ENCODE peak calls at places on chromosomes 16 and 17, in four cellular contexts. One of them, this sample, is unnamed.
A peak's percentile ranks its signal among the peaks of the same experiment; 100 is the strongest.

GRCh38 chr17:68029512-68030215 is 5.9 kb upstream of the KPNA2 start:
- DNase-seq in AG04449: no peak
- DNase-seq in fibroblast of lung: no peak
- DNase-seq in CD8-positive, alpha-beta T cell: no peak
- DNase-seq in this sample: no peak

GRCh38 chr16:56874800-56875199 is 9.8 kb downstream of the SLC12A3 start:
- DNase-seq in AG04449: no peak
- DNase-seq in fibroblast of lung: peak; percentile 47
- DNase-seq in CD8-positive, alpha-beta T cell: no peak
- DNase-seq in this sample: peak; percentile 19

GRCh38 chr16:29767062-29767461 is 11.0 kb upstream of the ZG16 start:
- DNase-seq in AG04449: no peak
- DNase-seq in fibroblast of lung: no peak
- DNase-seq in CD8-positive, alpha-beta T cell: no peak
- DNase-seq in this sample: no peak

GRCh38 chr16:60640038-60640437 is 1396.2 kb downstream of the CDH8 start:
- DNase-seq in AG04449: no peak
- DNase-seq in fibroblast of lung: no peak
- DNase-seq in CD8-positive, alpha-beta T cell: no peak
- DNase-seq in this sample: no peak

GRCh38 chr17:6104956-6105355 is 34.8 kb downstream of the WSCD1 start:
- DNase-seq in AG04449: no peak
- DNase-seq in fibroblast of lung: no peak
- DNase-seq in CD8-positive, alpha-beta T cell: no peak
- DNase-seq in this sample: no peak

GRCh38 chr16:19879241-19879792 is 5.3 kb downstream of the GPRC5B start:
- DNase-seq in AG04449: no peak
- DNase-seq in fibroblast of lung: no peak
- DNase-seq in CD8-positive, alpha-beta T cell: no peak
- DNase-seq in this sample: peak; percentile 44

GRCh38 chr17:78998311-78999055 is 11.1 kb downstream of the CANT1 start:
- DNase-seq in AG04449: no peak
- DNase-seq in fibroblast of lung: no peak
- DNase-seq in CD8-positive, alpha-beta T cell: no peak
- DNase-seq in this sample: no peak

GRCh38 chr16:73113326-73113720 is 65.4 kb upstream of the ZFHX3 start:
- DNase-seq in AG04449: no peak
- DNase-seq in fibroblast of lung: peak; percentile 61
- DNase-seq in CD8-positive, alpha-beta T cell: no peak
- DNase-seq in this sample: no peak

GRCh38 chr16:879986-880385 is 79.5 kb upstream of the GNG13 start:
- DNase-seq in AG04449: no peak
- DNase-seq in fibroblast of lung: no peak
- DNase-seq in CD8-positive, alpha-beta T cell: no peak
- DNase-seq in this sample: no peak

GRCh38 chr16:85463228-85463611 is 149.9 kb upstream of the GSE1 start:
- DNase-seq in AG04449: no peak
- DNase-seq in fibroblast of lung: no peak
- DNase-seq in CD8-positive, alpha-beta T cell: no peak
- DNase-seq in this sample: no peak

GRCh38 chr17:38749222-38750043 is 1.3 kb upstream of the PCGF2 start:
- DNase-seq in AG04449: no peak
- DNase-seq in fibroblast of lung: peak; percentile 67
- DNase-seq in CD8-positive, alpha-beta T cell: no peak
- DNase-seq in this sample: peak; percentile 63

GRCh38 chr17:58693208-58693607 is 806 bp downstream of the RAD51C start:
- DNase-seq in AG04449: no peak
- DNase-seq in fibroblast of lung: peak; percentile 12
- DNase-seq in CD8-positive, alpha-beta T cell: no peak
- DNase-seq in this sample: peak; percentile 15

GRCh38 chr17:46854948-46855347 is 3.6 kb downstream of the WNT9B start:
- DNase-seq in AG04449: no peak
- DNase-seq in fibroblast of lung: no peak
- DNase-seq in CD8-positive, alpha-beta T cell: no peak
- DNase-seq in this sample: no peak

GRCh38 chr17:29726721-29727252 is 104.1 kb upstream of the CORO6 start:
- DNase-seq in AG04449: no peak
- DNase-seq in fibroblast of lung: no peak
- DNase-seq in CD8-positive, alpha-beta T cell: no peak
- DNase-seq in this sample: peak; percentile 27

GRCh38 chr16:52861614-52862022 is 191.1 kb downstream of the CHD9NB start:
- DNase-seq in AG04449: no peak
- DNase-seq in fibroblast of lung: peak; percentile 49
- DNase-seq in CD8-positive, alpha-beta T cell: no peak
- DNase-seq in this sample: no peak

GRCh38 chr17:18323007-18323406 is 7.9 kb downstream of the SMCR8 start:
- DNase-seq in AG04449: no peak
- DNase-seq in fibroblast of lung: no peak
- DNase-seq in CD8-positive, alpha-beta T cell: no peak
- DNase-seq in this sample: no peak

GRCh38 chr17:4199818-4200402 is 56.9 kb downstream of the CYB5D2 start:
- DNase-seq in AG04449: no peak
- DNase-seq in fibroblast of lung: peak; percentile 51
- DNase-seq in CD8-positive, alpha-beta T cell: no peak
- DNase-seq in this sample: peak; percentile 43

GRCh38 chr17:56434610-56435009 is 158.9 kb upstream of the NOG start:
- DNase-seq in AG04449: no peak
- DNase-seq in fibroblast of lung: no peak
- DNase-seq in CD8-positive, alpha-beta T cell: no peak
- DNase-seq in this sample: no peak

GRCh38 chr16:47258874-47259461 is 115.2 kb upstream of the NETO2 start:
- DNase-seq in AG04449: no peak
- DNase-seq in fibroblast of lung: peak; percentile 42
- DNase-seq in CD8-positive, alpha-beta T cell: no peak
- DNase-seq in this sample: peak; percentile 13

GRCh38 chr17:82231562-82232321 is 2.9 kb downstream of the SLC16A3 start:
- DNase-seq in AG04449: no peak
- DNase-seq in fibroblast of lung: peak; percentile 76
- DNase-seq in CD8-positive, alpha-beta T cell: no peak
- DNase-seq in this sample: no peak

GRCh38 chr17:20908373-20909273 is 134.2 kb downstream of the USP22 start:
- DNase-seq in AG04449: no peak
- DNase-seq in fibroblast of lung: peak; percentile 71
- DNase-seq in CD8-positive, alpha-beta T cell: peak; percentile 63
- DNase-seq in this sample: peak; percentile 67

GRCh38 chr17:9237661-9238301 is 216.5 kb downstream of the NTN1 start:
- DNase-seq in AG04449: no peak
- DNase-seq in fibroblast of lung: no peak
- DNase-seq in CD8-positive, alpha-beta T cell: no peak
- DNase-seq in this sample: no peak
- TF ChIP-seq CTCF in AG04449: no peak
- TF ChIP-seq CTCF in fibroblast of lung: no peak
- TF ChIP-seq CTCF in CD8-positive, alpha-beta T cell: no peak
- TF ChIP-seq CTCF in this sample: no peak

GRCh38 chr16:71893888-71894228 is 1.5 kb upstream of the IST1 start:
- DNase-seq in AG04449: no peak
- DNase-seq in fibroblast of lung: no peak
- DNase-seq in CD8-positive, alpha-beta T cell: no peak
- DNase-seq in this sample: no peak
- H3K4me3 ChIP-seq in AG04449: peak overlapping the region; percentile 90
- H3K4me3 ChIP-seq in fibroblast of lung: peak overlapping the region; percentile 100
- H3K4me3 ChIP-seq in CD8-positive, alpha-beta T cell: peak overlapping the region; percentile 98
- H3K4me3 ChIP-seq in this sample: peak overlapping the region; percentile 90

DNA sequence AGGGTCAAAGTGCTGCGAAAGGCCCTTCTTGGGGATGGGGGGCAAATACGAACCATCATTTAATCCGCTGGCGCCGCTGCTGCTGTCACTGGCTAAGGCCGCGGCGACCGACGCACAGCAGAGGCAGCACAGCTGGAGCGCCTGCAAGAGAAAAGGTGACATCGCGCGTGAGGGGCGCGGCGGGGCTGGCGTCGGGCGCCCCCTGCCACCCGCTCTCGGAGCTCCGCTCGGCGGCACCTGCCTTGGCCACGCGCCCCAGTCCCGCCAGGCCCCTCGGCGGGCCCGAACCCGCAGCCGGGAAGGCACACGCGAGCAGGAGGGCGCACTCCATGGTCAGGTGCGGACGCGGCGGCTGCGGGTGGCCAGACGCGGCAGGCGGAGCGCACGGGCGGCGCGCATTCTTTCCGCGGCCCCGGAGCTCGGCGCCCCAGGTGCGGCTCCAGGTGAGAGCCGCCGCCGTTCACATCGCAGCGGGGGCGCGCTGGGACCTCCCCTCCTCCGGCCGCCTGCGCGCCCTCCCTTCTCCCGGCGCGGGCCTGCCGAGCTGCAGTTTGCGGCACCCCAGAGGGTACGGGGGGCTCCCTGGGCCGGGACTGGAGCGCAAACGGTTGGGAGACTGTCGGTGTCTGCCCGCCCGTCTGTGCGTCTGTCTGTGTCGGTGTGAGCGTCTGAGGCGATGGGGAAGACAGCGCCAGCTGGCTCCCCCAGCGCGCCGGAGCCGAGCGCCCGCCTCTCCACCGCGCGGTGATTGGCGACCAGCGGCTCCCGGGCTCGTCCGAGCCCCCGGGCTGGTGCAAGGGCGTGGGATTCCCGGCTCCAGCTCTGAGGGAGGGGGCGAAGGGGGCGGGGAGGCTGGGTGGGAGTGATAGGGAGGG is at the start of gene ADAMTS18:
- DNase-seq in AG04449: no peak
- DNase-seq in fibroblast of lung: no peak
- DNase-seq in CD8-positive, alpha-beta T cell: no peak
- DNase-seq in this sample: no peak
- TF ChIP-seq CTCF in AG04449: no peak
- TF ChIP-seq CTCF in fibroblast of lung: no peak
- TF ChIP-seq CTCF in CD8-positive, alpha-beta T cell: no peak
- TF ChIP-seq CTCF in this sample: no peak

DNA sequence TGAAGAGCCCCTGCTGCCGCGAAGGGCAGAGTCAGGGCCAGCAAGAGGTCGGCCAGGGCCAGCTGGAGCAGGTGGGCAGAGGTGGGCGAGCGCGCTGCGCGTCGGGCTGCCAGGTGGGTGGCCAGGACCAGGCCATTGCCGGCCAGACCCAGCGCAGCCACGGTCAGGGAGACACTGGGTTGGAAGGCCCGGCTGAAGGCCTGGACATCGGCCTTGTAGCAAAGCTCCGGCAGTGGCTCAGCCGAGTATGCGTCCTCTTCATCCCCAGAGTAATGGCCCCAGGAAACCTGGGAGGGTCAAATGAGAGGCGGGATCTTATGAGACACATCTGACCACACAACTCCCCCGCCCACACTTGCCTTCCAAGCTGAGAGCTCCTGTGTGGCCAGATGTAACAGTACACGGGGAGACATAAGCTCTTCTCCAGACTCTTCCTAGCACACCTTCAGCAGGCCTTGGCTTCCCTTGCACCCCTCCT is 1.3 kb downstream of the CCR10 start:
- DNase-seq in AG04449: no peak
- DNase-seq in fibroblast of lung: no peak
- DNase-seq in CD8-positive, alpha-beta T cell: no peak
- DNase-seq in this sample: no peak
- H3K4me3 ChIP-seq in AG04449: peak overlapping the region; percentile 46
- H3K4me3 ChIP-seq in fibroblast of lung: no peak overlapping the region
- H3K4me3 ChIP-seq in CD8-positive, alpha-beta T cell: peak overlapping the region; percentile 60
- H3K4me3 ChIP-seq in this sample: no peak overlapping the region

DNA sequence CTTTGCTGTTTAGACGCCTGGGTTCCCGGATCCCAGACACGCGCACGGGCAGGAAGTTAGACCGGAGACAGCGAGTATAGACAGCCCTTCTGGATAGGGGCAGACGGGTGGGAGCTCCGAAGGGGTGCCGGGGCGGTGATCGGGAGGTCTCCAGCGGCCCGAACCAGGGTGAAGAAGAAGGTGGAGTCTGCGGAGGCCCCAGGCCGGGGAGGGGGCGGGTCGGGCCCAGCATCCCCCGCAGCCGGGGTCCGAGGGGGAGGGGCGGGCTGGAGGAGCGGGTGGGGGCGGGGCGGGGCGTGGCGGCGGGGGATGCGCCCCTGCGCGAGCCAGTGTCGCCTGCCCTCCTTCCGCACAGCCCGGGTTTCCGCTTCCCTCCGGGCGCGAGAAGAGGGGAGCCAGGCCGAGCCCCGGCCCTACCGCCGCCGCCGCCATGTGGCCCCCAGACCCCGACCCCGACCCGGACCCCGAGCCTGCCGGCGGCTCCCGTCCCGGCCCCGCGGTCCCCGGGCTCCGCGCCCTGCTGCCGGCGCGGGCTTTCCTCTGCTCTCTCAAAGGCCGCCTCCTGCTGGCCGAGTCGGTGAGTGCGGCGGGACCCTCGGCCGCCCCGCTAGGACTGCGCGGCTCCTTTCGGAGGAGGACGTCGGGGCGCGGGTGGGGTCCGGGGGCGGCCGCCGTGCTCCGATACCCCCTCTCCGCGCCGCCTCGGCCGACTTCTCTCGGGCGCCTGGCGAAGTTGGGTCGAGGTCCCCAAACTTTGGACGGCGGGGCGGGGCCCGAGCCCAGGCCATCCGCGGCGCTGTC is at the start of gene CMTM3:
- DNase-seq in AG04449: no peak
- DNase-seq in fibroblast of lung: peak; percentile 58
- DNase-seq in CD8-positive, alpha-beta T cell: peak; percentile 65
- DNase-seq in this sample: peak; percentile 74
- TF ChIP-seq CTCF in AG04449: peak; percentile 86
- TF ChIP-seq CTCF in fibroblast of lung: peak; percentile 46
- TF ChIP-seq CTCF in CD8-positive, alpha-beta T cell: peak; percentile 78
- TF ChIP-seq CTCF in this sample: peak; percentile 62